ENCODE peak calls at places on chromosomes 5 and 9, in five cellular contexts. F, W, Q, N and X are unnamed samples.

GRCh38 chr5:91162534-91163381 is 220.4 kb downstream of the ARRDC3 start:
- DNase-seq in F (peak; percentile 95), W (peak; percentile 62), Q (peak; percentile 79), N (no peak), X (peak; percentile 74)

GRCh38 chr5:110760158-110760557 is 21.4 kb downstream of the SLC25A46 start:
- DNase-seq in F (no peak), W (no peak), Q (no peak), N (no peak), X (no peak)

GRCh38 chr9:14096182-14096922 is 217.6 kb downstream of the NFIB start:
- DNase-seq in F (peak; percentile 62), W (peak; percentile 13), Q (no peak), N (no peak), X (no peak)

GRCh38 chr5:138289296-138289695 is 14.9 kb upstream of the GFRA3 start:
- DNase-seq in F (no peak), W (no peak), Q (no peak), N (no peak), X (no peak)

GRCh38 chr9:8346291-8346690 is 546.7 kb upstream of the DMAC1 start:
- DNase-seq in F (peak; percentile 2), W (no peak), Q (no peak), N (no peak), X (no peak)

GRCh38 chr9:31028137-31028536 is 1356.3 kb upstream of the ACO1 start:
- DNase-seq in F (no peak), W (no peak), Q (no peak), N (no peak), X (no peak)

GRCh38 chr5:130759061-130759460 is 406.0 kb downstream of the HINT1 start:
- DNase-seq in F (no peak), W (no peak), Q (no peak), N (no peak), X (no peak)

GRCh38 chr9:14314424-14314928 is 535 bp upstream of the NFIB start:
- DNase-seq in F (peak; percentile 66), W (peak; percentile 82), Q (peak; percentile 82), N (peak; percentile 88), X (peak; percentile 87)

GRCh38 chr5:74546796-74547195 is 93.7 kb downstream of the ENC1 start:
- DNase-seq in F (peak; percentile 58), W (no peak), Q (no peak), N (no peak), X (no peak)

GRCh38 chr9:121860213-121860612 is 208.8 kb downstream of the DAB2IP start:
- DNase-seq in F (no peak), W (no peak), Q (no peak), N (no peak), X (no peak)

GRCh38 chr9:108704156-108704852 is 151.5 kb downstream of the ACTL7B start:
- DNase-seq in F (no peak), W (no peak), Q (no peak), N (no peak), X (no peak)

GRCh38 chr5:133254803-133255202 is 203.0 kb downstream of the HSPA4 start:
- DNase-seq in F (no peak), W (no peak), Q (no peak), N (no peak), X (no peak)
- H3K4me1 ChIP-seq in F (no peaks in the 10 kb centered on the region), W (peaks cover 9% of the 10 kb centered on the region), Q (no peaks in the 10 kb centered on the region), N (no peaks in the 10 kb centered on the region), X (no peaks in the 10 kb centered on the region)

GRCh38 chr5:56093970-56094369 is 99.2 kb upstream of the IL6ST start:
- DNase-seq in F (no peak), W (no peak), Q (no peak), N (no peak), X (no peak)
- H3K4me1 ChIP-seq in F (peaks cover 8% of the 10 kb centered on the region), W (peaks cover 45% of the 10 kb centered on the region), Q (no peaks in the 10 kb centered on the region), N (no peaks in the 10 kb centered on the region), X (peaks cover 10% of the 10 kb centered on the region)

GRCh38 chr9:129598089-129598596 is 22.8 kb downstream of the C9orf50 start:
- DNase-seq in F (no peak), W (no peak), Q (no peak), N (no peak), X (no peak)

GRCh38 chr9:129595323-129595741 is 25.6 kb downstream of the C9orf50 start:
- DNase-seq in F (peak; percentile 60), W (no peak), Q (no peak), N (no peak), X (no peak)

GRCh38 chr9:129597355-129598088 is 23.4 kb downstream of the C9orf50 start:
- DNase-seq in F (peak; percentile 65), W (peak; percentile 61), Q (peak; percentile 62), N (peak; percentile 70), X (peak; percentile 92)

GRCh38 chr9:129595903-129596540 is 24.9 kb downstream of the C9orf50 start:
- DNase-seq in F (no peak), W (no peak), Q (no peak), N (no peak), X (no peak)

DNA sequence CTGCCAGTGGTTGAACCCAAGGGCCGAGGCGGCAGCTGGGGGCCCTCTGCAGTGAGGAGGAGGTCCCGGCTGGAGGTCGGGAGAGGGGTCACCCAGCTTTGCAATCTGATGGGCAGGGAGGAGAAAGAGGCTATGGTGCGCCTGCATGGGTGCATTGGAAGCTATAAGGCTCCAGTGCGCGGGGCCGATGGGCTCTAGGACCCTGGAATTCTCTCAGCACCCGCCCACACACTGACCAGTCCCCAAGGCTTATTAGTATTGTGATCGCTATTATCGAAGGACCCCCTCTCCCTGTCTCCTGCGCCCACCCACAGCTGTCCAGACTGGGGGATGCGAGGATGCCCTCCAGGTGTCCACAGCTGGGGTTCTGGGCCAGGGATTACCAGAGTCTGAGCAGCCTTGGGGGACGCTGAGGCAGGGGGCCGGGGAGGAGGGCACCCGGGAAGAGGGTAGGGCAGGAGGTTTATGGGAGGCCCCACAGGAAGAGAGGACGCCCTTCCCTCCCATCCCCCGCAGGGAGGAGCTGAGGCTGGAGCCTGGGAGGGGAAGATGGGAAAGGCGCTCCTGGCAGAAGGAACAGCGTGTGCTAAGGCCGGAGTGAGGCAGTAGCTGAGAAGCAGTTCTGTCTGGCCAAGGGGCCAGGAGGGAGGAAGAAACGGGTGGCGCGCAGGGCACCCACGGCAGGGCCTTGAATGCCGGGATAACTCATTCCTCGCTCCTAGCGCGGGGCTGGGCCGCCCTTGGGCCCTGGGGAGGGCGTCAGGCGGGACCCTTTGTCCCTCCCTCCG is 24.2 kb downstream of the C9orf50 start:
- DNase-seq in F (peak; percentile 73), W (peak; percentile 55), Q (peak; percentile 53), N (no peak), X (peak; percentile 77)
- H3K4me1 ChIP-seq in F (peaks cover 20% of the 10 kb centered on the region), W (peaks cover 56% of the 10 kb centered on the region), Q (peaks cover 22% of the 10 kb centered on the region), N (peaks cover 11% of the 10 kb centered on the region), X (peaks cover 36% of the 10 kb centered on the region)

DNA sequence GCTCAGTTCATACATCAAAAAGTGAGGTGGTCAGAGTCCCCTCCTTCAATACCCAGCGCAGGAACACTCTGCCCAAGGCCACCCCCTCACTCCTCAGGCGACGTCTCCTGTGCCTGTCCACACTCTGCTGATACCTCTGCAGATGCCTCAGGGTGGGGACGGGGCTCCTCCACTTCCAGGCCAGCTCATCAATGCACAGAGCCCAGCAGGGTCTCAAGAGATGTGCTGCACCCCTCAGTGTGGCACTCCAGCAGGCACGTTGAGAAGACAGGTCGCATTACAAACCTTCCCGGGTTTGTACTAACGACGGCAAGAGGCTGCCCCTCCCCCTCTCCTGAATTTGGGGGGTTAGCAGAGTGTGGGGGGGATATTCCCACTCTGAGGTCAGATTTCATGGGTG is 128.5 kb downstream of the ZNF354C start:
- DNase-seq in F (no peak), W (no peak), Q (no peak), N (peak; percentile 12), X (no peak)
- H3K4me1 ChIP-seq in F (peaks cover 8% of the 10 kb centered on the region), W (no peaks in the 10 kb centered on the region), Q (no peaks in the 10 kb centered on the region), N (no peaks in the 10 kb centered on the region), X (no peaks in the 10 kb centered on the region)

GRCh38 chr9:136348691-136349090 is 14.9 kb downstream of the DNLZ start:
- DNase-seq in F (no peak), W (no peak), Q (no peak), N (no peak), X (no peak)
- H3K4me1 ChIP-seq in F (peaks cover 11% of the 10 kb centered on the region), W (peaks cover 9% of the 10 kb centered on the region), Q (peaks cover 10% of the 10 kb centered on the region), N (no peaks in the 10 kb centered on the region), X (peaks cover 13% of the 10 kb centered on the region)

DNA sequence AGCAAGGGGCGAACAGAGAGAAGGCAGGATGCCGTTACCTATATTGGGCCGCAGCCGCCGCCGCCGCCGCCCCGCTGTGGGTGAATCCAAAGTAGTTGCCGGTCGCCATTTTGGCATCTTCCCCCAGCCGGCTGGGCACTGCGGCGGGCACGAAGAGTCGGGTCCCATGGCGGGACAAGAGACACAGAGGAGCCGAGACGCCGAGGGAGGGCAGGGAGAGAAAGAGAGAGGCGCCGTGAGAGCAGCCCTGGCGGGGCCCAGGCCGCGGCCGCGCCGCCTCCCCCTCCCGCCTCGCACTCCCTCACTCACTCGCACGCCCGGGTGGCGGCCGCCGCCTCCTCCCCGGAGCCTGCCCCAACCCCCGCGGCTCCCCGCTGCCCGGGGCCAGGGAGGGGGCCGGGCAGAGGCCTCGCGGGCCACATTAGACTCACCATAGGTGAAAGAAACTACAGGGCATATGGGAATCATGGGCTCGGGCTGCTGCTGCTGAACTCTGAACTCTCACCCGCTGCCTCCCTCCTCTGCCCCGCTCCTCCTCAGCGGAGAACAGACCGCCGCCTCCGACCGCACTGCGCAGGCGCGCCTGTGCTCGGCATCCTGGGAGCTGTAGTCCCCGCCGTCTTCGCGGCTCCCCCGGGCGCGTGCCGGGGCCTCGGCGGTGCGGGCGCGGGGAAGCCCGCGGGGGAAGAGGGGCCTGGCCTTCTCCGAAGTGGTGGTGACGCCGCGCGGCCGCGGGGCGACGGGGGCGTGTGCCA is at the start of gene ZFR:
- DNase-seq in F (peak; percentile 85), W (peak; percentile 92), Q (peak; percentile 95), N (peak; percentile 93), X (peak; percentile 96)
- H3K4me1 ChIP-seq in F (peaks cover 2% of the 10 kb centered on the region), W (peaks cover 21% of the 10 kb centered on the region), Q (peaks cover 37% of the 10 kb centered on the region), N (no peaks in the 10 kb centered on the region), X (peaks cover 35% of the 10 kb centered on the region)

DNA sequence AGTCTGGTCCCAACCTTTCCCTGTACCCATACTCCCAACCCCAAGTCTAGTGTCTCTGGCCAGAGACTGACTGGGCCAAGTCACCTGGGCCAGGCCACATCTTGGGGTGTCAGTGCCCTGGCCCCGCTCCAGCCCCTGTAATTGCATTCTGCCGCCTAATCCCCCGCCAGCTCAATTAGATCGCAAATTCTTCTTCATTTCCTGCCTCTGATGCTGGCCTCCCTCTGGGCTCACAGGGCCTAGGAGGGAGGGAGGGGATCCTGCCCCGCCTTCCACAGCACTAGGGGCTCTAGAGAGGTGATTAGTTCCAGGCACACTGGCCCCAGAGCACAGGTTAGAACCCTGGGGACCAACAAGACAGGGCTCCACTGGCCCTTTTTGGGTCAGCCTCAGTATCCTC is 5.5 kb downstream of the CXXC5 start:
- DNase-seq in F (no peak), W (no peak), Q (no peak), N (no peak), X (no peak)
- H3K4me1 ChIP-seq in F (peaks cover 61% of the 10 kb centered on the region), W (peaks cover 89% of the 10 kb centered on the region), Q (peaks cover 84% of the 10 kb centered on the region), N (peaks cover 40% of the 10 kb centered on the region), X (peaks cover 84% of the 10 kb centered on the region)

GRCh38 chr5:154309805-154310204 is 119.3 kb downstream of the GALNT10 start:
- DNase-seq in F (no peak), W (no peak), Q (no peak), N (no peak), X (no peak)

GRCh38 chr5:154313360-154314017 is 123.0 kb downstream of the GALNT10 start:
- DNase-seq in F (no peak), W (no peak), Q (no peak), N (no peak), X (no peak)

GRCh38 chr5:154312571-154312970 is 122.0 kb downstream of the GALNT10 start:
- DNase-seq in F (peak; percentile 40), W (no peak), Q (no peak), N (no peak), X (no peak)

GRCh38 chr5:154311362-154311761 is 120.8 kb downstream of the GALNT10 start:
- DNase-seq in F (no peak), W (no peak), Q (no peak), N (no peak), X (no peak)

GRCh38 chr5:154312000-154312399 is 121.5 kb downstream of the GALNT10 start:
- DNase-seq in F (no peak), W (no peak), Q (no peak), N (no peak), X (no peak)
- H3K4me1 ChIP-seq in F (peaks cover 10% of the 10 kb centered on the region), W (peaks cover 73% of the 10 kb centered on the region), Q (no peaks in the 10 kb centered on the region), N (no peaks in the 10 kb centered on the region), X (no peaks in the 10 kb centered on the region)

GRCh38 chr5:150141544-150142188 is 14.0 kb downstream of the PDGFRB start:
- DNase-seq in F (peak; percentile 93), W (no peak), Q (no peak), N (no peak), X (no peak)
- H3K4me1 ChIP-seq in F (peaks cover 70% of the 10 kb centered on the region), W (peaks cover 72% of the 10 kb centered on the region), Q (peaks cover 64% of the 10 kb centered on the region), N (no peaks in the 10 kb centered on the region), X (peaks cover 71% of the 10 kb centered on the region)